ENCODE peak calls at places on chromosomes 5 and 9, in nine cellular contexts. C is Calu3, M is HFF-Myc, W is prostate gland, F is lower leg skin, N is WERI-Rb-1, B is RWPE1, R is fibroblast of pulmonary artery, D is fibroblast of the aortic adventitia. O is an unnamed sample.

GRCh38 chr9:73104342-73104741 is 47.3 kb upstream of the ANXA1 start:
- DNase-seq in R (no peak), F (no peak), C (no peak), M (no peak), N (no peak), D (no peak), W (no peak), B (no peak), O (no peak)

GRCh38 chr5:34959323-34959722 is 30.0 kb downstream of the DNAJC21 start:
- DNase-seq in R (peak; percentile 41), W (no peak), M (peak; percentile 35), B (peak; percentile 19), C (no peak), F (no peak), D (peak; percentile 38), N (no peak), O (no peak)

GRCh38 chr5:148858106-148858505 is 31.7 kb downstream of the ADRB2 start:
- DNase-seq in D (no peak), M (no peak), C (no peak), N (no peak), R (peak; percentile 11), W (no peak), F (no peak), B (no peak), O (no peak)

GRCh38 chr5:13601152-13601551 is 343.3 kb downstream of the DNAH5 start:
- DNase-seq in W (no peak), F (no peak), M (no peak), C (no peak), N (no peak), R (no peak), B (peak; percentile 40), D (no peak), O (no peak)

GRCh38 chr9:660227-660626 is 181.3 kb upstream of the DMRT1 start:
- DNase-seq in D (no peak), M (no peak), B (no peak), F (no peak), W (no peak), N (no peak), C (no peak), R (no peak), O (no peak)

GRCh38 chr9:8963882-8964281 is 1164.3 kb upstream of the DMAC1 start:
- DNase-seq in D (no peak), F (no peak), C (no peak), W (no peak), N (no peak), B (no peak), R (no peak), M (no peak), O (no peak)

GRCh38 chr5:181217805-181218065 is 5.3 kb upstream of the TRIM41 start:
- DNase-seq in R (no peak), M (no peak), N (no peak), D (no peak), F (peak; percentile 90), B (no peak), C (peak; percentile 70), W (no peak), O (no peak)

GRCh38 chr9:87062706-87063105 is 115.4 kb upstream of the GAS1 start:
- DNase-seq in F (no peak), R (no peak), N (no peak), M (no peak), C (no peak), B (no peak), W (no peak), D (no peak), O (no peak)

GRCh38 chr5:136159457-136159856 is 26.8 kb downstream of the SMAD5 start:
- DNase-seq in F (no peak), W (no peak), M (no peak), B (no peak), C (no peak), R (peak; percentile 45), N (no peak), D (peak; percentile 64), O (no peak)

GRCh38 chr5:143431789-143432188 is 28.3 kb upstream of the NR3C1 start:
- DNase-seq in R (no peak), B (no peak), C (no peak), F (no peak), W (no peak), M (no peak), N (no peak), D (no peak), O (no peak)

GRCh38 chr9:3059781-3060468 is 216.0 kb upstream of the PUM3 start:
- DNase-seq in F (no peak), B (peak; percentile 6), R (no peak), D (no peak), N (no peak), W (no peak), M (no peak), C (no peak), O (no peak)

GRCh38 chr5:77316871-77317661 is 106.6 kb downstream of the PDE8B start:
- DNase-seq in W (no peak), B (no peak), F (no peak), N (no peak), C (no peak), M (no peak), D (no peak), R (no peak), O (no peak)

DNA sequence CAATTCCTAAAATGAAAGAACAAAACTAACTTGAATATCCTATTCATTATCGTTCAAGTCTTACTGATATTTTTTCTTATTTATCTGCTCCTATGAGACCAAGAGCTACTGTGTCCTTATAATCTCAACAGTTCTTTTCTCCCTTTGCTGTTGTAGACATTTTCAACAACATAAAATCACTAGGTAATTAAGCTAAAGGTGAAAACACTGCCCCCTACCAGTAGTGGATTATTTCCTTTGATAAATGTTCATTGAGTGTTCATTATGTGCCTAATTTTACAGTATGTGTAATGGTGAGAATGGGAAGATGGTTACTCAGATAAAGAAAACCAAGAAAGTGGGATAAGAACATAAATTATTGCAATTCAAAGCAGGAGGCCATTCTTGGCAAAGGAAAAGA is 41.4 kb upstream of the PAPPA start:
- DNase-seq in N (no peak), F (no peak), M (no peak), R (peak; percentile 54), W (no peak), C (no peak), B (peak; percentile 32), D (peak; percentile 41), O (no peak)
- TF ChIP-seq CTCF in N (peak; percentile 12), F (no peak), M (no peak), R (peak; percentile 42), W (no peak), C (no peak), B (peak; percentile 26), D (peak; percentile 34), O (peak; percentile 17)

DNA sequence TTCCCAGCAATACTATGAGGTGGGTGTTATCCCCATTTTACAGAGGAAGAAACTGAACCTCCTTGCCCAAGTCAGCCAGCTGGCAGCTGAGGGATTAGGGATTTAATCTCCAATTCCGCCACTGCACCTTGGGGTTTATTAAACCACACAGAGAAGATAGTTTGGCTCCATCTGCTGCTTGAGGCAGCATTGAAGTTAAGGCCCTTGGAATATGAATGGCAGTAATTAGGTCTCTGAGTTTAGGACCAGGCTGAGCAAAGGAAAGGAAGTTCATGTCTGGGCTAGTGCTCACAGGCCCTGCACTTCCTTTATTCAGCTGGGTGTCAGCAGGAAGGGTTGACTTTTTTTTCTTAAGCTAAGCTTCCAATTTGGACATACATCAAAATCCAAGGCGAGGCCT is 86.9 kb upstream of the GDNF start:
- DNase-seq in M (peak; percentile 10), D (peak; percentile 13), R (no peak), N (peak; percentile 58), B (peak; percentile 57), W (no peak), F (no peak), C (no peak), O (no peak)
- TF ChIP-seq CTCF in M (no peak), D (no peak), R (no peak), N (peak; percentile 27), B (no peak), W (no peak), F (no peak), C (no peak), O (no peak)

DNA sequence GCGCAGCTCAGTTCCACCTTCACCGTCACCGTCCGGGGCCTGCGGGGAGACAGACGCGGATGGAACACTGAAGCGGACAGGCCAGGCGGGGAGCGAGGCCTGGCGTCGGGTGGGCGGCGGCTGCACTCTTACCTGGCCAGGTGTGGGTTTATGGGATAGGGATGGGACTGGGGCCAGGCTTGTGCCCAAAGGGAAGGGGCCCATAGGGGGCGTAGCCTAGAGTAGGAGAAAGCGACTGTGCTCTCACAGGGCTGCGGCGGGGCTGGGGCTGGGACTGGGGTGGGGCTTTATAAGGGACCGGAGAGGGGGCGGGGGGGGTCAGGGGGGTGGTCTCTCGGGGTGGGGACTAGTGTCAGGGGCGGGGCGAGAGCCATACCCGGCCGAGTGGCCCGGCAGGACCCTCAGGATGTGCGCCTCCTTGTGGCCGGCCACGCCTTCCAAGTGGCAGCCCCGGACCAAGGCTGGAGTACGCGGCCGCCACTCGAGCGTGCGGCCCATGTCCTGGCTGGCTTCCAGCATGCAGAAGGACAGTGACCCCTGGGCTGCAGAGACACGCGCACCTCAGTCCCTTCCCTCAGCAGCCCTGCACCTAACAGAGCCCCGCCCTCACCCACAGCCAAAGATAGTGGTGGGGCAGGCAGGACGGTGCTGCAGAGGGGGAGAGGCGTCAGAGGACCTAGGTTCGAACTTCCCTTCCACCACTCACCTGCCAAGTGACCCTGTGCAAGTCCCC is 22.8 kb downstream of the FPGS start:
- DNase-seq in M (no peak), W (peak; percentile 41), B (no peak), D (no peak), C (peak; percentile 63), F (no peak), R (no peak), N (peak; percentile 68), O (peak; percentile 86)
- TF ChIP-seq CTCF in M (peak; percentile 13), W (peak; percentile 23), B (no peak), D (peak; percentile 19), C (peak; percentile 49), F (no peak), R (no peak), N (peak; percentile 70), O (peak; percentile 70)

DNA sequence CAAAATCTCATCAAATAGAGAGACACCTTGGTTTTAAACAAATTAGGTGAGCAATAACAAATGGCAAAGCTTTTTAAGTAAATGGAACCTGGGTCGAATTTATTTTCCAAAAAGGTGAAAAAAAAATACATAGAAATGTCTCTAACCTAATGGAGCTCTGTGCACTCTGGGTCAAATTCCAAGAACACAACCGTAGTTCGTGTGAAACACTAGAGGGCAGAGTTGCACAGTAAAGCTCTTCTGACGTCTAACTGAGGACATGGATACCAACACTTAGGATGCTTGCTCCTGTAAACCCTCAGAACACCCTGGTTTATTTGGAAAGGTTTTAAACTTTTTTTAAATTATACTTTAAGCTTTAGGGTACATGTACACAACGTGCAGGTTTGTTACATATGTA is 18.9 kb downstream of the MARCHF11 start:
- DNase-seq in B (peak; percentile 36), C (peak; percentile 20), N (peak; percentile 58), R (peak; percentile 82), M (peak; percentile 56), W (no peak), D (peak; percentile 69), F (no peak), O (no peak)
- TF ChIP-seq CTCF in B (peak; percentile 78), C (peak; percentile 42), N (peak; percentile 78), R (peak; percentile 85), M (peak; percentile 74), W (peak; percentile 38), D (peak; percentile 69), F (no peak), O (peak; percentile 60)